ENCODE peak calls at places on chromosomes 2 and 18, in six cellular contexts. U is K562, R is GM12878, B is HCT116, Q is H1, N is HepG2. W is an unnamed sample.

GRCh38 chr2:192885569-192886160 is 690.9 kb upstream of the TMEFF2 start:
- DNase-seq in U (no peak), R (no peak), B (no peak), Q (no peak), N (peak; percentile 24), W (no peak)

GRCh38 chr2:215966274-215966673 is 47.1 kb downstream of the MREG start:
- DNase-seq in U (no peak), R (no peak), B (no peak), Q (no peak), N (no peak), W (no peak)

GRCh38 chr2:96197541-96198255 is 10.9 kb downstream of the STARD7 start:
- DNase-seq in U (no peak), R (no peak), B (no peak), Q (no peak), N (no peak), W (no peak)

GRCh38 chr2:73217826-73218225 is 3.8 kb downstream of the SMYD5 start:
- DNase-seq in U (no peak), R (no peak), B (no peak), Q (no peak), N (no peak), W (no peak)

GRCh38 chr2:18435425-18436037 is 124.9 kb downstream of the RDH14 start:
- DNase-seq in U (no peak), R (no peak), B (peak; percentile 52), Q (peak; percentile 53), N (peak; percentile 58), W (no peak)

GRCh38 chr2:89850481-89850880 is 1159.0 kb downstream of the RPIA start:
- DNase-seq in U (no peak), R (no peak), B (no peak), Q (no peak), N (no peak), W (no peak)

GRCh38 chr18:68916734-68917133 is 118.9 kb downstream of the CCDC102B start:
- DNase-seq in U (no peak), R (no peak), B (peak; percentile 54), Q (no peak), N (peak; percentile 46), W (no peak)

GRCh38 chr2:49687873-49688272 is 533.6 kb upstream of the FSHR start:
- DNase-seq in U (no peak), R (no peak), B (no peak), Q (no peak), N (no peak), W (no peak)

GRCh38 chr2:119481501-119482455 is 42.5 kb downstream of the SCTR start:
- DNase-seq in U (no peak), R (no peak), B (no peak), Q (peak; percentile 45), N (no peak), W (no peak)

GRCh38 chr2:240528406-240529040 is 29.3 kb downstream of the ANKMY1 start:
- DNase-seq in U (no peak), R (no peak), B (no peak), Q (no peak), N (no peak), W (no peak)

GRCh38 chr2:175371378-175371777 is 189.9 kb upstream of the ATP5MC3 start:
- DNase-seq in U (no peak), R (no peak), B (no peak), Q (no peak), N (no peak), W (no peak)

GRCh38 chr18:79796531-79797390 is 977 bp upstream of the KCNG2 start:
- DNase-seq in U (no peak), R (no peak), B (no peak), Q (no peak), N (no peak), W (no peak)

GRCh38 chr18:76448262-76449109 is 46.6 kb downstream of the ZNF516 start:
- DNase-seq in U (no peak), R (no peak), B (no peak), Q (no peak), N (no peak), W (no peak)

GRCh38 chr2:228629251-228629650 is 447.8 kb upstream of the SPHKAP start:
- DNase-seq in U (no peak), R (no peak), B (no peak), Q (no peak), N (no peak), W (no peak)

GRCh38 chr2:174778479-174778962 is 14.2 kb upstream of the CHRNA1 start:
- DNase-seq in U (no peak), R (peak; percentile 50), B (no peak), Q (no peak), N (peak; percentile 55), W (no peak)

GRCh38 chr2:161424992-161425391 is 8.9 kb downstream of the TBR1 start:
- DNase-seq in U (no peak), R (no peak), B (no peak), Q (no peak), N (no peak), W (no peak)

GRCh38 chr18:10526211-10526949 is 553 bp downstream of the NAPG start:
- DNase-seq in U (peak; percentile 88), R (no peak), B (no peak), Q (peak; percentile 71), N (peak; percentile 31), W (peak; percentile 64)

GRCh38 chr2:216535454-216535995 is 36.9 kb downstream of the RPL37A start:
- DNase-seq in U (no peak), R (no peak), B (no peak), Q (no peak), N (peak; percentile 52), W (no peak)

GRCh38 chr2:239716009-239716408 is 309.1 kb downstream of the NDUFA10 start:
- DNase-seq in U (no peak), R (no peak), B (no peak), Q (no peak), N (no peak), W (no peak)

GRCh38 chr2:150878347-150878746 is 383.3 kb downstream of the RBM43 start:
- DNase-seq in U (no peak), R (no peak), B (peak; percentile 62), Q (no peak), N (peak; percentile 13), W (no peak)

GRCh38 chr2:71254776-71255175 is 27.9 kb upstream of the PAIP2B start:
- DNase-seq in U (no peak), R (no peak), B (no peak), Q (no peak), N (no peak), W (no peak)

GRCh38 chr2:23803275-23803964 is 123.5 kb downstream of the ATAD2B start:
- DNase-seq in U (no peak), R (no peak), B (no peak), Q (no peak), N (no peak), W (no peak)
- TF ChIP-seq SP1 in U (no peak), R (no peak), B (no peak), Q (no peak), N (no peak), W (no peak)

DNA sequence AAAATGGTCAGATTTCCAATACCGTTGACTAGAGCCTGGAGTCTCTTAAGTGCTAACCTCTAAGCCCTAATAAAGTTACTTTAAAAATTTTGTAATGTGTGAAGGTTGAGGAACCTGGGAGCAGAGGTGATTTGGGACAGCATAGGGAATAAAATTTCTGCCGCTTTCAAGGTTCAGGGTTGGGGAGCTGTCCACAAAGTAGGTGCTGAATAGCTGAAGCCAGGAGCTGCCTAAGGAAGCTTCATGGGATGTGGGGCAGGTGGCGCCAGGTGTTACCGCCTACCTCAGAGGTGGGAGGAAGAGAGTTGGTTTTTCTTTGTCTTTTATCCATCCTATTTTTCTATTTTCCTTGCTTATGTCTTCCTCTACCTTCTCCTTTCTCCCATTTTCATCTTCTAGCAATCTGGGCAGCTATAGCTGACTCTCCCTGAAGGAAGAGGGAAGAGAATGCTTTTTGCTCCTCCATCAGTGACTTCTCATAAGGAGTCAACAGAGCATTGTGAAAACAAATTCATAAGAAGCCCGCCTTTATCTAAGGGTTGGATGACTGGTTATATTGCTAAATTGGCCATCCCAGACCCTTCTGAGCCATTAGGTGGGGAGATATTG is 178.7 kb downstream of the CLIP4 start:
- DNase-seq in U (peak; percentile 45), R (no peak), B (peak; percentile 16), Q (peak; percentile 86), N (peak; percentile 19), W (peak; percentile 83)
- TF ChIP-seq MAX in U (no peak), R (no peak), B (no peak), Q (peak; percentile 90), N (no peak), W (peak; percentile 23)

GRCh38 chr2:20625491-20625919 is 25.4 kb downstream of the HS1BP3 start:
- DNase-seq in U (no peak), R (no peak), B (no peak), Q (no peak), N (no peak), W (no peak)
- TF ChIP-seq SP1 in U (no peak), R (no peak), B (no peak), Q (no peak), N (no peak), W (no peak)

GRCh38 chr2:109466674-109467575 is 146.8 kb downstream of the SEPTIN10 start:
- DNase-seq in U (no peak), R (no peak), B (no peak), Q (no peak), N (no peak), W (no peak)
- TF ChIP-seq MAX in U (no peak), R (no peak), B (no peak), Q (no peak), N (no peak), W (no peak)

GRCh38 chr18:75163736-75164135 is 45.2 kb downstream of the PTGR3 start:
- DNase-seq in U (no peak), R (no peak), B (no peak), Q (no peak), N (no peak), W (no peak)
- TF ChIP-seq SP1 in U (no peak), R (no peak), B (no peak), Q (no peak), N (no peak), W (no peak)

DNA sequence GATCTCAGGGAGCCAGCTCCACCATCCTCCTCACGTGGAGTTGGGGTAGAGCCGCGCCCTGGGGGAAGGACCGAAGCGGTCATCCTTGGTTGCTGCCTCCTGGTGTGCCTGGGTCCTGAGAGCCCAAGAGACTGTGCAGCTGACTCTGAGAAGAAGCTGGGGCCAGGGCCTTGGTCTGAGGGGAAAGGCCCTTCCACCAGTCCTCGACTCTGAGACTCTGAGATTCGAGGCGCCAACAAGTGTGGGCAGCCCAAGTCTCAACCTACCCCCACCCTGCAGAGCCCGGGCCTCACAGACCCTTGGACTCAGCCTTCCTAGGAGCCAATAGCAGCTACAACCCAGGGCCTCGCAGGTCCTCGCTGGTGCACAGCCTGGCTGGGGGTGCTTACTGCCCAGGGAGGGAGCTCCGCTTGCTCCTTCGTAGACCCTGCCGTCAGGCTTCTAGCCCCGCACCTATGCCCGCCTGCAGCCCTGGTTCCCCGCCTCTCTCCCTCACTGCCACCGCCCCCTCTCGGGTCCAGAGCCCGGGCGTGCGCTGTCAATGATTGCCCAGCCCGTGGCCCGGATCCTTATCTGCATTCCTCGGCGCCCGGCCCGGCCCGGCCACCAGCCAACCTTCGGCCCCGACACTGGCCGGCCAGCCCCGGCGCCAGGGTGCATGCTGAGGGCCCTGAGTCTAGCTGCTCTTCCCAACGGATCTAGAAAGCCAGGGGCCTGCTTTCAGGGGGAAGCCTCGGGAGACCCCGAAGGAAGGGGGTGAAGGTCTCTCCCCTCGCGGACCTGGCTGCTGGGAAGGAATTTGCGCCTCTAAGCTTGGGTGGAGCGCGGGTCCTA is 2.0 kb downstream of the IHH start:
- DNase-seq in U (peak; percentile 38), R (no peak), B (no peak), Q (peak; percentile 56), N (peak; percentile 85), W (peak; percentile 30)
- TF ChIP-seq MAX in U (no peak), R (no peak), B (no peak), Q (no peak), N (peak; percentile 76), W (no peak)